ENCODE peak calls at places on chromosomes 11 and 22, in seven cellular contexts. I is B cell; J is activated CD4-positive, alpha-beta T cell treated with anti-CD3 and anti-CD28 coated beads, Interleukin-2, amount 10 ng/mL, durations not matched to agents 7 days and 5 days; O is OCI-LY7; Q is stimulated activated CD4-positive, alpha-beta T cell treated with anti-CD3 and anti-CD28 coated beads, Interleukin-12 subunit alpha, Interleukin-12 subunit beta, amount 100 ng/mL, for 48 hours; Z is T follicular helper cell; V is activated CD8-positive, alpha-beta T cell treated with anti-CD3 and anti-CD28 coated beads, Interleukin-2, amount 10 ng/mL, durations not matched to agents 7 days and 5 days. E is an unnamed sample.
A peak's percentile ranks its signal among the peaks of the same experiment; 100 is the strongest.

GRCh38 chr22:39311592-39312400 is 7.6 kb downstream of the RPL3 start:
- DNase-seq in I (no peak), J (no peak), V (no peak), Q (no peak), O (no peak), Z (no peak), E (no peak)

GRCh38 chr22:46447906-46448669 is 89.3 kb downstream of the CELSR1 start:
- DNase-seq in Q (no peak), J (no peak), I (no peak), O (no peak), V (no peak), Z (no peak), E (no peak)

GRCh38 chr11:132448334-132448995 is 1078.0 kb downstream of the NTM start:
- DNase-seq in Z (no peak), I (no peak), V (no peak), O (no peak), Q (no peak), J (no peak), E (no peak)

GRCh38 chr22:24086310-24086709 is 75.2 kb downstream of the CABIN1 start:
- DNase-seq in I (no peak), V (no peak), J (no peak), Q (no peak), O (no peak), Z (no peak), E (no peak)

GRCh38 chr11:73330569-73331093 is 22.6 kb downstream of the ARHGEF17 start:
- DNase-seq in Z (no peak), O (no peak), Q (no peak), I (no peak), J (no peak), V (no peak), E (no peak)

GRCh38 chr11:111176603-111177002 is 68.9 kb upstream of the POU2AF2 start:
- DNase-seq in V (no peak), O (peak; percentile 52), Z (no peak), J (no peak), I (no peak), Q (no peak), E (no peak)

GRCh38 chr11:74182635-74183034 is 11.5 kb downstream of the PPME1 start:
- DNase-seq in J (no peak), O (no peak), I (no peak), Z (no peak), Q (no peak), V (no peak), E (no peak)

GRCh38 chr11:117248341-117248740 is 15.9 kb downstream of the RNF214 start:
- DNase-seq in I (no peak), V (no peak), O (no peak), Z (no peak), J (no peak), Q (no peak), E (no peak)

GRCh38 chr11:94201004-94201465 is 72.4 kb downstream of the PANX1 start:
- DNase-seq in V (no peak), J (no peak), O (no peak), Z (no peak), Q (no peak), I (no peak), E (no peak)

GRCh38 chr22:24585461-24585860 is 7.4 kb downstream of the LRRC75B start:
- DNase-seq in V (no peak), Z (no peak), J (no peak), Q (no peak), I (no peak), O (no peak), E (no peak)

GRCh38 chr22:35785181-35785923 is 67.7 kb downstream of the APOL5 start:
- DNase-seq in V (no peak), O (no peak), J (no peak), Z (no peak), Q (no peak), I (no peak), E (no peak)

GRCh38 chr11:126990716-126991480 is 9.7 kb downstream of the KIRREL3 start:
- DNase-seq in Z (no peak), J (no peak), V (no peak), I (no peak), Q (no peak), O (no peak), E (no peak)

GRCh38 chr11:129864811-129865210 is 30.6 kb downstream of the NFRKB start:
- DNase-seq in Q (no peak), Z (no peak), V (no peak), O (no peak), J (no peak), I (no peak), E (no peak)

GRCh38 chr22:39293766-39294368 is 25.6 kb downstream of the RPL3 start:
- DNase-seq in J (no peak), O (no peak), I (no peak), V (no peak), Q (no peak), Z (no peak), E (no peak)

GRCh38 chr11:35600439-35600838 is 17.8 kb upstream of the FJX1 start:
- DNase-seq in V (no peak), Z (no peak), I (no peak), J (no peak), Q (no peak), O (no peak), E (no peak)

GRCh38 chr22:44246615-44247326 is 66.0 kb downstream of the SHISAL1 start:
- DNase-seq in Q (no peak), O (no peak), V (no peak), Z (no peak), J (no peak), I (no peak), E (no peak)

GRCh38 chr22:20656516-20656901 is 117.4 kb upstream of the SERPIND1 start:
- DNase-seq in Z (no peak), V (no peak), I (no peak), Q (no peak), J (no peak), O (no peak), E (no peak)

GRCh38 chr22:46737976-46738641 is at the start of gene CERK:
- DNase-seq in V (peak; percentile 59), Z (peak; percentile 63), O (peak; percentile 58), I (peak; percentile 64), J (peak; percentile 72), Q (peak; percentile 58), E (peak; percentile 60)

GRCh38 chr11:69005631-69006368 is 7.2 kb downstream of the MRGPRF start:
- DNase-seq in I (no peak), Z (no peak), O (no peak), J (no peak), V (no peak), Q (no peak), E (no peak)

GRCh38 chr11:109853156-109853776 is 239.9 kb upstream of the ZC3H12C start:
- DNase-seq in Z (no peak), I (no peak), V (no peak), J (peak; percentile 17), O (peak; percentile 47), Q (no peak), E (no peak)

GRCh38 chr11:58923300-58923788 is 15.9 kb upstream of the GLYATL1 start:
- DNase-seq in V (peak; percentile 31), J (peak; percentile 41), Z (no peak), I (no peak), O (peak; percentile 67), Q (peak; percentile 1), E (no peak)

GRCh38 chr11:64858467-64859401 is 14.3 kb upstream of the CDC42BPG start:
- DNase-seq in V (peak; percentile 77), Z (peak; percentile 59), J (peak; percentile 73), O (peak; percentile 68), I (peak; percentile 64), Q (no peak), E (no peak)

GRCh38 chr11:115627666-115628460 is 123.6 kb upstream of the CADM1 start:
- DNase-seq in V (no peak), Z (no peak), Q (no peak), O (no peak), J (no peak), I (no peak), E (no peak)

GRCh38 chr11:2746401-2747230 is 46.8 kb upstream of the KCNQ1OT1 start:
- DNase-seq in Z (no peak), O (no peak), Q (no peak), J (no peak), V (no peak), I (peak; percentile 17), E (no peak)

GRCh38 chr11:118012083-118012669 is 26.0 kb downstream of the IL10RA start:
- DNase-seq in O (peak; percentile 59), I (peak; percentile 70), Z (no peak), Q (no peak), J (no peak), V (peak; percentile 32), E (no peak)

GRCh38 chr11:96033569-96033968 is 109.7 kb upstream of the MTMR2 start:
- DNase-seq in Q (no peak), V (no peak), I (no peak), Z (no peak), O (no peak), J (no peak), E (no peak)

GRCh38 chr11:40425168-40425567 is 1034.3 kb downstream of the LRRC4C start:
- DNase-seq in O (no peak), V (no peak), Z (no peak), Q (no peak), I (no peak), J (no peak), E (no peak)

GRCh38 chr11:57639321-57640067 is 10.2 kb downstream of the YPEL4 start:
- DNase-seq in O (peak; percentile 25), Z (no peak), V (no peak), J (no peak), I (no peak), Q (no peak), E (no peak)

GRCh38 chr11:70080763-70081162 is 2.6 kb downstream of the ANO1 start:
- DNase-seq in J (no peak), O (no peak), V (no peak), Z (no peak), Q (no peak), I (no peak), E (no peak)

GRCh38 chr22:36336246-36337182 is 51.3 kb downstream of the MYH9 start:
- DNase-seq in O (no peak), Q (no peak), Z (no peak), I (no peak), V (no peak), J (no peak), E (no peak)

GRCh38 chr22:48500481-48501230 is 1327.0 kb downstream of the BRD1 start:
- DNase-seq in I (no peak), Z (no peak), Q (no peak), J (no peak), O (no peak), V (no peak), E (no peak)

GRCh38 chr11:59923813-59924212 is 14.4 kb upstream of the OOSP1 start:
- DNase-seq in Q (no peak), Z (no peak), V (no peak), J (no peak), O (peak; percentile 13), I (no peak), E (no peak)

GRCh38 chr11:2588809-2589537 is 110.8 kb downstream of the KCNQ1OT1 start:
- DNase-seq in I (no peak), V (peak; percentile 16), J (no peak), Q (no peak), Z (no peak), O (no peak), E (no peak)

GRCh38 chr11:130371004-130371590 is 56.4 kb upstream of the ZBTB44 start:
- DNase-seq in V (no peak), Q (no peak), J (no peak), I (no peak), O (peak; percentile 44), Z (no peak), E (no peak)

GRCh38 chr11:62957147-62957546 is 27.6 kb downstream of the SLC22A6 start:
- DNase-seq in I (no peak), J (no peak), O (no peak), V (no peak), Z (no peak), Q (no peak), E (no peak)

GRCh38 chr11:96072592-96072991 is 148.7 kb upstream of the MTMR2 start:
- DNase-seq in Z (no peak), Q (no peak), O (no peak), J (no peak), I (no peak), V (no peak), E (no peak)

GRCh38 chr22:29096736-29097669 is 24.2 kb downstream of the KREMEN1 start:
- DNase-seq in Q (no peak), Z (no peak), V (no peak), I (no peak), O (no peak), J (no peak), E (no peak)

GRCh38 chr22:33921576-33922181 is 1.4 kb upstream of the LARGE1 start:
- DNase-seq in V (peak; percentile 22), Q (no peak), J (no peak), I (no peak), Z (no peak), O (peak; percentile 75), E (no peak)